ENCODE peak calls at places on chromosomes 6 and 20, in five cellular contexts. One of them, this sample, is unnamed.

GRCh38 chr6:61787998-61788397 is 498.0 kb downstream of the KHDRBS2 start:
- DNase-seq in brain microvascular endothelial cell: no peak
- DNase-seq in BE2C: no peak
- DNase-seq in GM13977: no peak
- DNase-seq in astrocyte of the cerebellum: no peak
- DNase-seq in this sample: no peak

GRCh38 chr20:62494980-62495797 is 19.4 kb upstream of the GATA5 start:
- DNase-seq in brain microvascular endothelial cell: no peak
- DNase-seq in GM13977: no peak
- DNase-seq in BE2C: no peak
- DNase-seq in astrocyte of the cerebellum: no peak
- DNase-seq in this sample: no peak

GRCh38 chr20:49420811-49421295 is 61.6 kb downstream of the KCNB1 start:
- DNase-seq in astrocyte of the cerebellum: no peak
- DNase-seq in BE2C: no peak
- DNase-seq in GM13977: no peak
- DNase-seq in brain microvascular endothelial cell: no peak
- DNase-seq in this sample: no peak

GRCh38 chr6:136012198-136012884 is 160.8 kb downstream of the PDE7B start:
- DNase-seq in GM13977: no peak
- DNase-seq in BE2C: no peak
- DNase-seq in brain microvascular endothelial cell: peak
- DNase-seq in astrocyte of the cerebellum: no peak
- DNase-seq in this sample: no peak

GRCh38 chr6:149438855-149439254 is 38.8 kb downstream of the SUMO4 start:
- DNase-seq in astrocyte of the cerebellum: no peak
- DNase-seq in GM13977: no peak
- DNase-seq in BE2C: no peak
- DNase-seq in brain microvascular endothelial cell: no peak
- DNase-seq in this sample: no peak

GRCh38 chr6:163404825-163405265 is 9.7 kb upstream of the QKI start:
- DNase-seq in brain microvascular endothelial cell: no peak
- DNase-seq in BE2C: no peak
- DNase-seq in GM13977: no peak
- DNase-seq in astrocyte of the cerebellum: no peak
- DNase-seq in this sample: no peak

GRCh38 chr6:84892666-84893065 is 128.3 kb upstream of the TBX18 start:
- DNase-seq in brain microvascular endothelial cell: peak
- DNase-seq in GM13977: no peak
- DNase-seq in astrocyte of the cerebellum: no peak
- DNase-seq in BE2C: no peak
- DNase-seq in this sample: peak

GRCh38 chr20:609371-609964 is 641 bp downstream of the TCF15 start:
- DNase-seq in brain microvascular endothelial cell: no peak
- DNase-seq in GM13977: no peak
- DNase-seq in BE2C: no peak
- DNase-seq in astrocyte of the cerebellum: no peak
- DNase-seq in this sample: no peak

GRCh38 chr20:38127011-38127621 is 38.0 kb downstream of the TGM2 start:
- DNase-seq in BE2C: peak
- DNase-seq in GM13977: no peak
- DNase-seq in astrocyte of the cerebellum: peak
- DNase-seq in brain microvascular endothelial cell: peak
- DNase-seq in this sample: no peak

GRCh38 chr6:35048631-35049083 is 92.5 kb downstream of the TCP11 start:
- DNase-seq in BE2C: no peak
- DNase-seq in astrocyte of the cerebellum: peak
- DNase-seq in brain microvascular endothelial cell: no peak
- DNase-seq in GM13977: no peak
- DNase-seq in this sample: no peak

GRCh38 chr20:53959849-53960585 is 110.4 kb downstream of the BCAS1 start:
- DNase-seq in astrocyte of the cerebellum: no peak
- DNase-seq in GM13977: no peak
- DNase-seq in BE2C: no peak
- DNase-seq in brain microvascular endothelial cell: peak
- DNase-seq in this sample: no peak

GRCh38 chr6:74840953-74841352 is 364.9 kb downstream of the COL12A1 start:
- DNase-seq in astrocyte of the cerebellum: no peak
- DNase-seq in GM13977: no peak
- DNase-seq in brain microvascular endothelial cell: no peak
- DNase-seq in BE2C: no peak
- DNase-seq in this sample: no peak

GRCh38 chr6:40957616-40958492 is 81.2 kb downstream of the UNC5CL start:
- DNase-seq in astrocyte of the cerebellum: peak
- DNase-seq in GM13977: no peak
- DNase-seq in BE2C: no peak
- DNase-seq in brain microvascular endothelial cell: peak
- DNase-seq in this sample: peak

GRCh38 chr6:105985816-105986632 is 100.1 kb upstream of the PRDM1 start:
- DNase-seq in GM13977: no peak
- DNase-seq in astrocyte of the cerebellum: no peak
- DNase-seq in brain microvascular endothelial cell: no peak
- DNase-seq in BE2C: peak
- DNase-seq in this sample: no peak

GRCh38 chr20:16488086-16488485 is 85.2 kb downstream of the KIF16B start:
- DNase-seq in astrocyte of the cerebellum: no peak
- DNase-seq in GM13977: no peak
- DNase-seq in BE2C: no peak
- DNase-seq in brain microvascular endothelial cell: no peak
- DNase-seq in this sample: no peak

GRCh38 chr20:17969884-17970409 is 1.1 kb downstream of the MGME1 start:
- DNase-seq in astrocyte of the cerebellum: no peak
- DNase-seq in brain microvascular endothelial cell: peak
- DNase-seq in BE2C: no peak
- DNase-seq in GM13977: peak
- DNase-seq in this sample: no peak

GRCh38 chr20:38298768-38299288 is 5.1 kb upstream of the BPI start:
- DNase-seq in brain microvascular endothelial cell: no peak
- DNase-seq in astrocyte of the cerebellum: no peak
- DNase-seq in BE2C: no peak
- DNase-seq in GM13977: no peak
- DNase-seq in this sample: no peak

GRCh38 chr6:89615882-89616281 is 22.7 kb downstream of the LYRM2 start:
- DNase-seq in brain microvascular endothelial cell: no peak
- DNase-seq in GM13977: no peak
- DNase-seq in BE2C: no peak
- DNase-seq in astrocyte of the cerebellum: no peak
- DNase-seq in this sample: no peak

GRCh38 chr6:99119109-99120031 is 171.6 kb upstream of the FBXL4 start:
- DNase-seq in astrocyte of the cerebellum: peak
- DNase-seq in brain microvascular endothelial cell: peak
- DNase-seq in BE2C: peak
- DNase-seq in GM13977: peak
- DNase-seq in this sample: peak

GRCh38 chr6:114090626-114091025 is 119.7 kb upstream of the HDAC2 start:
- DNase-seq in brain microvascular endothelial cell: no peak
- DNase-seq in GM13977: no peak
- DNase-seq in BE2C: no peak
- DNase-seq in astrocyte of the cerebellum: no peak
- DNase-seq in this sample: no peak

GRCh38 chr20:7912551-7912950 is 27.7 kb downstream of the HAO1 start:
- DNase-seq in BE2C: no peak
- DNase-seq in brain microvascular endothelial cell: no peak
- DNase-seq in GM13977: no peak
- DNase-seq in astrocyte of the cerebellum: no peak
- DNase-seq in this sample: no peak

GRCh38 chr20:32231847-32232246 is 24.2 kb downstream of the POFUT1 start:
- DNase-seq in BE2C: no peak
- DNase-seq in GM13977: peak
- DNase-seq in astrocyte of the cerebellum: no peak
- DNase-seq in brain microvascular endothelial cell: peak
- DNase-seq in this sample: no peak

GRCh38 chr6:108260126-108260808 is 573 bp downstream of the SNX3 start:
- DNase-seq in BE2C: peak
- DNase-seq in brain microvascular endothelial cell: peak
- DNase-seq in astrocyte of the cerebellum: no peak
- DNase-seq in GM13977: peak
- DNase-seq in this sample: peak

GRCh38 chr6:49072146-49072545 is 390.9 kb downstream of the MMUT start:
- DNase-seq in GM13977: no peak
- DNase-seq in astrocyte of the cerebellum: no peak
- DNase-seq in brain microvascular endothelial cell: no peak
- DNase-seq in BE2C: no peak
- DNase-seq in this sample: no peak

GRCh38 chr20:50107086-50107645 is 5.8 kb downstream of the UBE2V1 start:
- DNase-seq in brain microvascular endothelial cell: no peak
- DNase-seq in BE2C: no peak
- DNase-seq in astrocyte of the cerebellum: no peak
- DNase-seq in GM13977: no peak
- DNase-seq in this sample: no peak

GRCh38 chr20:43681468-43681942 is 14.6 kb downstream of the MYBL2 start:
- DNase-seq in GM13977: no peak
- DNase-seq in brain microvascular endothelial cell: no peak
- DNase-seq in astrocyte of the cerebellum: no peak
- DNase-seq in BE2C: no peak
- DNase-seq in this sample: no peak

GRCh38 chr6:7198833-7199800 is 91.4 kb downstream of the RREB1 start:
- DNase-seq in brain microvascular endothelial cell: no peak
- DNase-seq in GM13977: no peak
- DNase-seq in astrocyte of the cerebellum: no peak
- DNase-seq in BE2C: no peak
- DNase-seq in this sample: no peak

GRCh38 chr20:10733122-10733521 is 59.3 kb upstream of the JAG1 start:
- DNase-seq in GM13977: no peak
- DNase-seq in brain microvascular endothelial cell: no peak
- DNase-seq in BE2C: no peak
- DNase-seq in astrocyte of the cerebellum: no peak
- DNase-seq in this sample: no peak

DNA sequence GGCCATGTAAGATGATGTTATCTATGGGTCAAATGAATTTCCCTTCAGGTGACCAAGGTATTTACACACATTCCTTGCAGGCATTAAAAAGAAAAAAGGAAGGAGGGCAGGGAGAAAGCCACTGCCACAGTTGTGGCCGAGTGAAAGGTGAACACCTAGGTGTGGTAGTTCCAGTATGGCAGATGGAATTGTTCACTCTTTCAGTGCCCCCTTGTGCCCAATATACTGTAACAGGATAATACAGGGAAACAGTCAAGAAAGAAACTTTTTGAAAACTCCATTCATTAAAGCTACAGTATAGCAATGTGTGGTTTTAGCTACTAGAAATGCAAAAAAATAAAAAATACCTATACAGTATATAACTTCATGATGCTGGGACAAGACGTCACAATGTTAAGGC is 52.1 kb downstream of the BMP2 start:
- DNase-seq in astrocyte of the cerebellum: no peak
- DNase-seq in brain microvascular endothelial cell: no peak
- DNase-seq in BE2C: no peak
- DNase-seq in GM13977: no peak
- DNase-seq in this sample: no peak
- TF ChIP-seq CTCF in astrocyte of the cerebellum: peak
- TF ChIP-seq CTCF in brain microvascular endothelial cell: peak
- TF ChIP-seq CTCF in BE2C: no peak
- TF ChIP-seq CTCF in GM13977: no peak
- TF ChIP-seq CTCF in this sample: no peak

GRCh38 chr6:140433072-140433471 is 1058.6 kb upstream of the CITED2 start:
- DNase-seq in GM13977: no peak
- DNase-seq in brain microvascular endothelial cell: no peak
- DNase-seq in BE2C: no peak
- DNase-seq in astrocyte of the cerebellum: no peak
- DNase-seq in this sample: no peak

GRCh38 chr6:140427842-140428241 is 1053.4 kb upstream of the CITED2 start:
- DNase-seq in GM13977: no peak
- DNase-seq in astrocyte of the cerebellum: no peak
- DNase-seq in BE2C: no peak
- DNase-seq in brain microvascular endothelial cell: no peak
- DNase-seq in this sample: no peak
- TF ChIP-seq CTCF in GM13977: no peak
- TF ChIP-seq CTCF in astrocyte of the cerebellum: no peak
- TF ChIP-seq CTCF in BE2C: peak
- TF ChIP-seq CTCF in brain microvascular endothelial cell: peak
- TF ChIP-seq CTCF in this sample: no peak

GRCh38 chr20:58246346-58246745 is 17.9 kb upstream of the ANKRD60 start:
- DNase-seq in brain microvascular endothelial cell: peak
- DNase-seq in astrocyte of the cerebellum: no peak
- DNase-seq in GM13977: no peak
- DNase-seq in BE2C: peak
- DNase-seq in this sample: no peak
- TF ChIP-seq CTCF in brain microvascular endothelial cell: peak
- TF ChIP-seq CTCF in astrocyte of the cerebellum: peak
- TF ChIP-seq CTCF in GM13977: no peak
- TF ChIP-seq CTCF in BE2C: peak
- TF ChIP-seq CTCF in this sample: peak

GRCh38 chr20:22101606-22102005 is 396.1 kb downstream of the PAX1 start:
- DNase-seq in brain microvascular endothelial cell: no peak
- DNase-seq in GM13977: no peak
- DNase-seq in astrocyte of the cerebellum: no peak
- DNase-seq in BE2C: no peak
- DNase-seq in this sample: no peak

DNA sequence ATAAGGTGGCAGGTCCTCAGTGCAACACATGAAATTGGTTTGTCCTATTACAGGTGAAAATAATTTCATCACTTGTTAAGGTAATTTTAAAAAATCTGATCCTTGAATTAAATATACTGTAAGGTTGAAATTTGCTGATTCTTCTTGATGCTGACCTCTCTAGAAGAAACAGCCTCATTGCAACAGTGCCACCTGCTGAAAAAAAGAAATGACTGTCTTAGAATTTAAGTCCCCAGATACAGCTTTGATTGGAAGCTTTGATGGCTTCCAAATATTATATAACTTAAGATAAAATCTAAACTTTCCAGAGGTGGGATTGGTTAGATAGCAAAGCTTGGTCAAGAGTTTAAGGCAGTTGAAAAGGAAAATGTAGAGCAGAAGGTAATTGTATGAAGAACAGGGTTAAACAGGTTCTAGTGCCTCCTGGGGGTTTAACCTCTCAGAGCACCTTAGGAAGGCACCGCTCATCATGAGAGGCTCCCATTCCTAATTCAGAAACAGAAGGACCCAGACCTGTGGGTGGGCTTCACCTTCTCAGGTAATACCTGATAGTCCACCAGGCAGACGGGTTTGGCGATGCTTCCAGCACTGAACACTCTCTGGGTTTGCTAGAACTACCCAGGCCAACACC is 401.0 kb downstream of the PAX1 start:
- DNase-seq in astrocyte of the cerebellum: peak
- DNase-seq in GM13977: no peak
- DNase-seq in brain microvascular endothelial cell: peak
- DNase-seq in BE2C: no peak
- DNase-seq in this sample: peak
- TF ChIP-seq CTCF in astrocyte of the cerebellum: peak
- TF ChIP-seq CTCF in GM13977: no peak
- TF ChIP-seq CTCF in brain microvascular endothelial cell: no peak
- TF ChIP-seq CTCF in BE2C: peak
- TF ChIP-seq CTCF in this sample: peak